ENCODE peak calls at places on chromosomes 11 and 22, in seven cellular contexts. P is BJ; O is small intestine; G is activated gamma-delta T cell treated with Interleukin-2 at 50 U/mL for 16 hours; T is CD4-positive, alpha-beta T cell; E is kidney tubule cell; Z is Peyer's patch. C is an unnamed sample.
A peak's percentile ranks its signal among the peaks of the same experiment; 100 is the strongest.

GRCh38 chr11:114061053-114062049 is 1.8 kb downstream of the ZBTB16 start:
- DNase-seq in P (no peak), O (peak; percentile 39), G (no peak), T (no peak), E (no peak), Z (no peak), C (peak; percentile 48)

GRCh38 chr11:69801513-69802335 is 17.5 kb downstream of the FGF3 start:
- DNase-seq in P (no peak), O (peak; percentile 12), G (peak; percentile 28), T (peak; percentile 16), E (peak; percentile 16), Z (no peak), C (peak; percentile 30)

GRCh38 chr11:100632970-100633452 is 54.1 kb upstream of the ARHGAP42 start:
- DNase-seq in P (no peak), O (peak; percentile 92), G (no peak), T (no peak), E (peak; percentile 32), Z (no peak), C (peak; percentile 88)

GRCh38 chr11:102345923-102346322 is 1.1 kb upstream of the BIRC2 start:
- DNase-seq in P (no peak), O (no peak), G (peak; percentile 10), T (no peak), E (peak; percentile 96), Z (no peak), C (no peak)

GRCh38 chr11:8310743-8311298 is 47.1 kb upstream of the LMO1 start:
- DNase-seq in P (no peak), O (no peak), G (no peak), T (no peak), E (no peak), Z (no peak), C (no peak)

GRCh38 chr11:22703561-22703960 is 37.1 kb downstream of the GAS2 start:
- DNase-seq in P (no peak), O (no peak), G (no peak), T (no peak), E (peak; percentile 43), Z (no peak), C (no peak)

GRCh38 chr11:117928818-117929567 is at the start of gene TMPRSS13:
- DNase-seq in P (no peak), O (no peak), G (no peak), T (no peak), E (peak; percentile 26), Z (no peak), C (no peak)

GRCh38 chr11:64759131-64759721 is 548 bp downstream of the PYGM start:
- DNase-seq in P (no peak), O (no peak), G (no peak), T (no peak), E (no peak), Z (no peak), C (no peak)

GRCh38 chr11:64500176-64501013 is 90.6 kb upstream of the SLC22A12 start:
- DNase-seq in P (no peak), O (no peak), G (no peak), T (no peak), E (no peak), Z (no peak), C (no peak)

GRCh38 chr11:28770806-28771205 is 662.6 kb downstream of the METTL15 start:
- DNase-seq in P (no peak), O (no peak), G (no peak), T (no peak), E (peak; percentile 13), Z (no peak), C (no peak)

GRCh38 chr11:60301178-60301577 is 20.7 kb downstream of the MS4A4A start:
- DNase-seq in P (no peak), O (no peak), G (no peak), T (no peak), E (no peak), Z (no peak), C (no peak)

GRCh38 chr11:12474871-12475270 is 97.5 kb downstream of the PARVA start:
- DNase-seq in P (no peak), O (no peak), G (no peak), T (no peak), E (peak; percentile 39), Z (no peak), C (no peak)

GRCh38 chr22:46355369-46355995 is 20.0 kb downstream of the TRMU start:
- DNase-seq in P (no peak), O (peak; percentile 51), G (peak; percentile 62), T (peak; percentile 48), E (peak; percentile 69), Z (peak; percentile 73), C (peak; percentile 80)

GRCh38 chr11:76839326-76839725 is 21.4 kb upstream of the ACER3 start:
- DNase-seq in P (no peak), O (peak; percentile 97), G (no peak), T (no peak), E (peak; percentile 47), Z (no peak), C (no peak)

GRCh38 chr11:120182790-120183491 is 27.9 kb upstream of the OAF start:
- DNase-seq in P (no peak), O (peak; percentile 92), G (no peak), T (no peak), E (no peak), Z (no peak), C (peak; percentile 49)

GRCh38 chr11:126310229-126310991 is 6.5 kb downstream of the DCPS start:
- DNase-seq in P (no peak), O (peak; percentile 55), G (peak; percentile 52), T (peak; percentile 32), E (peak; percentile 69), Z (peak; percentile 52), C (peak; percentile 74)

GRCh38 chr22:23750374-23750743 is 553 bp downstream of the ZNF70 start:
- DNase-seq in P (no peak), O (no peak), G (no peak), T (no peak), E (no peak), Z (no peak), C (no peak)

GRCh38 chr11:66316849-66317251 is at the start of gene CD248:
- DNase-seq in P (no peak), O (no peak), G (no peak), T (no peak), E (no peak), Z (no peak), C (no peak)

GRCh38 chr11:132987936-132988335 is 544.4 kb downstream of the OPCML start:
- DNase-seq in P (no peak), O (no peak), G (no peak), T (no peak), E (peak; percentile 1), Z (no peak), C (no peak)

GRCh38 chr11:36594316-36594989 is at the start of gene IFTAP:
- DNase-seq in P (peak; percentile 70), O (peak; percentile 95), G (peak; percentile 8), T (no peak), E (peak; percentile 94), Z (no peak), C (peak; percentile 42)

GRCh38 chr22:29014773-29015172 is 46.9 kb downstream of the C22orf31 start:
- DNase-seq in P (no peak), O (no peak), G (no peak), T (no peak), E (no peak), Z (no peak), C (no peak)

GRCh38 chr11:37657645-37658044 is 1059.6 kb upstream of the RAG2 start:
- DNase-seq in P (no peak), O (no peak), G (no peak), T (no peak), E (peak; percentile 34), Z (no peak), C (no peak)

GRCh38 chr11:26741036-26741435 is 19.2 kb upstream of the SLC5A12 start:
- DNase-seq in P (no peak), O (no peak), G (no peak), T (no peak), E (peak; percentile 30), Z (no peak), C (no peak)

GRCh38 chr11:34053161-34053686 is 1.7 kb downstream of the CAPRIN1 start:
- DNase-seq in P (no peak), O (peak; percentile 79), G (peak; percentile 72), T (peak; percentile 56), E (peak; percentile 79), Z (peak; percentile 85), C (peak; percentile 77)

GRCh38 chr11:117986981-117987495 is 844 bp downstream of the IL10RA start:
- DNase-seq in P (no peak), O (peak; percentile 51), G (peak; percentile 59), T (no peak), E (peak; percentile 25), Z (peak; percentile 69), C (no peak)

GRCh38 chr11:1112351-1113191 is 37.9 kb downstream of the MUC2 start:
- DNase-seq in P (no peak), O (peak; percentile 20), G (no peak), T (no peak), E (no peak), Z (no peak), C (no peak)

GRCh38 chr11:1528710-1529109 is 42.1 kb upstream of the MOB2 start:
- DNase-seq in P (no peak), O (no peak), G (no peak), T (no peak), E (no peak), Z (no peak), C (no peak)

GRCh38 chr11:101975734-101976133 is 59.4 kb upstream of the ANGPTL5 start:
- DNase-seq in P (no peak), O (no peak), G (no peak), T (no peak), E (no peak), Z (no peak), C (no peak)

GRCh38 chr22:39900306-39901227 is at the start of gene GRAP2:
- DNase-seq in P (no peak), O (peak; percentile 66), G (peak; percentile 74), T (peak; percentile 54), E (no peak), Z (peak; percentile 75), C (no peak)

GRCh38 chr11:110029714-110030113 is 63.5 kb upstream of the ZC3H12C start:
- DNase-seq in P (no peak), O (no peak), G (no peak), T (no peak), E (no peak), Z (no peak), C (no peak)

GRCh38 chr11:6224421-6224820 is 10.0 kb downstream of the FHIP1B start:
- DNase-seq in P (no peak), O (no peak), G (no peak), T (no peak), E (no peak), Z (no peak), C (no peak)

GRCh38 chr11:111797145-111797581 is 31.0 kb upstream of the PPP2R1B start:
- DNase-seq in P (no peak), O (peak; percentile 39), G (no peak), T (no peak), E (peak; percentile 93), Z (no peak), C (no peak)